ENCODE peak calls at places on chromosomes 5 and 9, in six cellular contexts. X, J, Y, G, N and E are unnamed samples.

GRCh38 chr5:132058646-132059042 is 1.8 kb upstream of the IL3 start:
- DNase-seq in G (no peak), Y (no peak), J (peak; percentile 0), X (no peak), N (no peak), E (no peak)

GRCh38 chr5:170632985-170633234 is 129.1 kb downstream of the KCNIP1 start:
- DNase-seq in G (no peak), N (no peak), J (peak; percentile 63), Y (no peak), X (peak; percentile 85), E (no peak)

GRCh38 chr9:83675466-83675865 is 32.3 kb downstream of the UBQLN1 start:
- DNase-seq in N (no peak), X (no peak), Y (no peak), J (no peak), G (no peak), E (no peak)

GRCh38 chr5:178280631-178281030 is 48.0 kb upstream of the PHYKPL start:
- DNase-seq in Y (no peak), G (no peak), J (no peak), X (no peak), N (no peak), E (no peak)

GRCh38 chr5:174535691-174536090 is 188.7 kb upstream of the MSX2 start:
- DNase-seq in X (no peak), G (peak; percentile 74), J (no peak), N (no peak), Y (no peak), E (no peak)

GRCh38 chr9:126763130-126763764 is 41.6 kb upstream of the ZBTB43 start:
- DNase-seq in Y (no peak), X (no peak), J (no peak), G (peak; percentile 65), N (no peak), E (no peak)

GRCh38 chr5:127322405-127322804 is 31.8 kb downstream of the MEGF10 start:
- DNase-seq in J (no peak), X (no peak), N (no peak), Y (no peak), G (no peak), E (no peak)

GRCh38 chr9:99867536-99867935 is 38.9 kb upstream of the STX17 start:
- DNase-seq in N (no peak), Y (no peak), J (no peak), G (no peak), X (no peak), E (no peak)

GRCh38 chr9:123338710-123339665 is 17.0 kb upstream of the CRB2 start:
- DNase-seq in J (peak; percentile 37), G (no peak), X (no peak), Y (no peak), N (peak; percentile 19), E (no peak)

GRCh38 chr5:42927730-42928129 is 112.4 kb downstream of the ANXA2R start:
- DNase-seq in G (no peak), X (no peak), J (no peak), N (no peak), Y (no peak), E (no peak)

GRCh38 chr5:170612256-170612656 is 108.4 kb downstream of the KCNIP1 start:
- DNase-seq in Y (no peak), N (no peak), G (no peak), J (no peak), X (no peak), E (no peak)

GRCh38 chr5:131765261-131765660 is 31.6 kb downstream of the FNIP1 start:
- DNase-seq in Y (no peak), N (no peak), X (no peak), G (no peak), J (no peak), E (no peak)

GRCh38 chr5:69414885-69415583 is at the start of gene MARVELD2:
- DNase-seq in J (peak; percentile 63), G (peak; percentile 77), N (peak; percentile 97), X (peak; percentile 96), Y (peak; percentile 34), E (peak; percentile 69)

GRCh38 chr5:124330595-124330994 is 415.8 kb downstream of the ZNF608 start:
- DNase-seq in Y (no peak), J (no peak), N (no peak), G (no peak), X (no peak), E (no peak)

GRCh38 chr5:7419846-7420245 is 23.9 kb downstream of the ADCY2 start:
- DNase-seq in N (no peak), Y (no peak), X (no peak), J (no peak), G (no peak), E (no peak)

GRCh38 chr5:32172908-32173393 is 1.2 kb downstream of the GOLPH3 start:
- DNase-seq in G (no peak), J (no peak), N (no peak), X (no peak), Y (no peak), E (no peak)

GRCh38 chr9:3828495-3828894 is 302.7 kb upstream of the RFX3 start:
- DNase-seq in G (no peak), X (no peak), Y (no peak), N (no peak), J (no peak), E (no peak)

GRCh38 chr5:107389130-107389553 is 281.6 kb downstream of the EFNA5 start:
- DNase-seq in N (peak; percentile 24), Y (no peak), G (no peak), J (no peak), X (no peak), E (no peak)
- TF ChIP-seq CTCF in N (no peak), Y (no peak), G (no peak), J (peak; percentile 33), X (peak; percentile 4), E (no peak)

GRCh38 chr5:176535101-176535654 is 2.0 kb downstream of the RNF44 start:
- DNase-seq in G (no peak), Y (no peak), N (peak; percentile 54), J (no peak), X (no peak), E (no peak)
- H3K4me1 ChIP-seq in G (peaks cover 15% of the 10 kb centered on the region), Y (peaks cover 56% of the 10 kb centered on the region), N (peaks cover 55% of the 10 kb centered on the region), J (peaks cover 82% of the 10 kb centered on the region), X (peaks cover 38% of the 10 kb centered on the region), E (peaks cover 10% of the 10 kb centered on the region)

DNA sequence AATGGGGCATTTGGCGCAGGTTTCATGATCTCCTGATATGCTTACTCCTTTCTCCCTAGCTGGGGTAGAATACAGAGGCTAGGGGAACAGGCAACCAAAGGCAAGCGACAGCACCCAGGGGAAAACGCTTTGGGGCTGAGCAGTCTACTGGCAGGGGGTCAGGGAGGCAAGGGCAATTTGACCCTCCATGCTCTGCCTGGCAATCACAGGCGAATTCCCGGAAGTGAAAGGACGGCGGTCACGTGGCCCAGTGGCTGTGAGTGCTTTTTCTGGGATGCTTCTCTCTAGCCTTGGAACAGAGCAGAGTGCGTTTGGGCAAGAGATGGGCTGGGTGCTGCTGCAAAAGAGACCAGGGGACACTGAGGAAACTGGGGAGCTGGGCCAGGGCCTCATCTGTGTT is 5.7 kb downstream of the GPX3 start:
- DNase-seq in N (no peak), Y (no peak), J (no peak), G (no peak), X (no peak), E (no peak)
- H3K36me3 ChIP-seq in N (peaks cover 12% of the 10 kb centered on the region), Y (peaks cover 100% of the 10 kb centered on the region), J (peaks cover 67% of the 10 kb centered on the region), G (no peaks in the 10 kb centered on the region), X (no peaks in the 10 kb centered on the region), E (peaks cover 52% of the 10 kb centered on the region)

DNA sequence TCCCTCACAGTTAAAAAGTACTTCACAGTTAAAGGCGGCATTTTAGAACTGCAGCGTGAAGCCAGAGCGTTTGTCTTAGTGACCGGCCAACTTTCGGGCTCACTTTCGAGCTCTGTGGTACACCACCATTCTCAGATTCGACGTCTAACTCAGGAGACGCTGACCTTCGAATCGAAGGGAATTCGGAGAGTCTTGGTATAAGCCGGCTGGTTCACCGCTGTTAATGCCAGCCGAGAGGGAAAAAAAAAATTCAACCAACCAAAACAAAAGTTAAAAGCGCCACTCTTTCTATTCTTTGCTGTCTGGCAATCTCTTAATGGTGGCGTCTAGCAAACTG is 529 bp upstream of the SNX24 start:
- DNase-seq in G (no peak), Y (no peak), N (no peak), X (no peak), J (no peak), E (no peak)
- TF ChIP-seq CTCF in G (no peak), Y (no peak), N (no peak), X (no peak), J (no peak), E (no peak)

GRCh38 chr5:108420755-108421154 is 38.9 kb upstream of the FBXL17 start:
- DNase-seq in G (no peak), Y (no peak), N (no peak), X (no peak), J (no peak), E (no peak)

GRCh38 chr5:108420182-108420581 is 38.3 kb upstream of the FBXL17 start:
- DNase-seq in G (no peak), J (no peak), X (no peak), N (no peak), Y (no peak), E (no peak)

GRCh38 chr5:108418172-108418571 is 36.3 kb upstream of the FBXL17 start:
- DNase-seq in G (no peak), N (no peak), J (peak; percentile 74), X (no peak), Y (no peak), E (peak; percentile 65)

GRCh38 chr5:108417166-108417670 is 35.3 kb upstream of the FBXL17 start:
- DNase-seq in J (no peak), X (no peak), Y (no peak), N (no peak), G (no peak), E (no peak)

DNA sequence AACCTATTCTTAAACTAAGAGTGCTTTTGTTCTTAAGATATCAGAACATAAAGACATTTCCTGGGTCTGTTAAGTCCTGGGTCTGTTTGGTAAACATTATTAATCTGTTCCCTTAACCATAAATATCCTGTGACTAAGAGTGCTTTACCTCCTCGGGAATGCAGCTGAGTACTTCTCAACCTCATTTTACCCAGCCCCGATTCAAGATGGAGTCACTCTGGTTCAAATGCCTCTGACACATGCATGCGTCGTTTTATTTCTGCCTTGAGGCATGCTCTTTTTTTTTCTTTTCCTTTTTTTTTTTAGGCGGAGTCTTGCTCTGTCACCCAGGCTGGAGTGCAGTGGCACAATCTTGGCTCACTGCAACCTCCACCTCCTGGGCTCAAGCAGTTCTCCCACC is 39.8 kb upstream of the FBXL17 start:
- DNase-seq in G (no peak), X (no peak), J (no peak), N (no peak), Y (no peak), E (no peak)
- H3K4me1 ChIP-seq in G (no peaks in the 10 kb centered on the region), X (no peaks in the 10 kb centered on the region), J (no peaks in the 10 kb centered on the region), N (no peaks in the 10 kb centered on the region), Y (no peaks in the 10 kb centered on the region), E (no peaks in the 10 kb centered on the region)

DNA sequence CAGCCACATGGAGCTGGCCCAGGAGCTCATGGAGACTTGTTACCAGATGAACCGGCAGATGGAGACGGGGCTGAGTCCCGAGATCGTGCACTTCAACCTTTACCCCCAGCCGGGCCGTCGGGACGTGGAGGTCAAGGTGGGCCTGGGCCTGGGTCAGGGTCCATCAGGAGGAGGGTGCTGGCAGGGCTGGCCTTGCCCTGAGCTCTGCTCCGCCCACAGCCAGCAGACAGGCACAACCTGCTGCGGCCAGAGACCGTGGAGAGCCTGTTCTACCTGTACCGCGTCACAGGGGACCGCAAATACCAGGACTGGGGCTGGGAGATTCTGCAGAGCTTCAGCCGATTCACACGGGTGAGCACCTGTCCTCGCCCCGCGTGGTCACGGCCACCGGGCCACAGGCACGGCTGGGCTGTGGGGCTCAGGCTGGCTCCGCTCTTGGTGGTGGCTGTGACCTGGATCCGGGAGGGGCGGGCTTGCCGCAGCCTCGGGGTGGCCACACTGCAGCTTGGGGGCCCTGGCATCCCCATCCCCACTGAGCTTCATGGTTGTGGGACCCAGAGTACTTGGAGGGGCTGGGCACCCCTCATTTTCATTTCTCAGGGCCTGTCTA is 7.1 kb downstream of the DPP7 start:
- DNase-seq in G (no peak), J (no peak), Y (no peak), N (no peak), X (no peak), E (no peak)
- H3K36me3 ChIP-seq in G (peaks cover 12% of the 10 kb centered on the region), J (peaks cover 92% of the 10 kb centered on the region), Y (peaks cover 100% of the 10 kb centered on the region), N (peaks cover 17% of the 10 kb centered on the region), X (no peaks in the 10 kb centered on the region), E (peaks cover 95% of the 10 kb centered on the region)